ENCODE peak calls at places on chromosome 15, in four cellular contexts. One of them, this sample, is unnamed.

GRCh38 chr15:74330861-74331408 is 36.5 kb downstream of the CYP11A1 start:
- DNase-seq in right lobe of liver: no peak
- DNase-seq in astrocyte of the spinal cord: no peak
- DNase-seq in spleen: no peak
- DNase-seq in this sample: peak

GRCh38 chr15:71804226-71804625 is 6.1 kb upstream of the NR2E3 start:
- DNase-seq in right lobe of liver: no peak
- DNase-seq in spleen: no peak
- DNase-seq in astrocyte of the spinal cord: no peak
- DNase-seq in this sample: no peak

GRCh38 chr15:67836955-67837354 is 2.9 kb downstream of the RNU6-1 start:
- DNase-seq in spleen: peak
- DNase-seq in astrocyte of the spinal cord: no peak
- DNase-seq in right lobe of liver: no peak
- DNase-seq in this sample: no peak

GRCh38 chr15:41934843-41935242 is 37.5 kb downstream of the EHD4 start:
- DNase-seq in astrocyte of the spinal cord: peak
- DNase-seq in spleen: peak
- DNase-seq in right lobe of liver: no peak
- DNase-seq in this sample: no peak

GRCh38 chr15:25175033-25175788 is 220.4 kb downstream of the SNRPN start:
- DNase-seq in astrocyte of the spinal cord: no peak
- DNase-seq in spleen: peak
- DNase-seq in right lobe of liver: peak
- DNase-seq in this sample: peak

GRCh38 chr15:70306582-70306981 is 208.9 kb upstream of the TLE3 start:
- DNase-seq in astrocyte of the spinal cord: no peak
- DNase-seq in right lobe of liver: no peak
- DNase-seq in spleen: no peak
- DNase-seq in this sample: no peak

GRCh38 chr15:39427705-39428104 is 153.2 kb upstream of the THBS1 start:
- DNase-seq in right lobe of liver: no peak
- DNase-seq in astrocyte of the spinal cord: no peak
- DNase-seq in spleen: no peak
- DNase-seq in this sample: no peak

GRCh38 chr15:85116925-85117646 is 135.4 kb downstream of the PDE8A start:
- DNase-seq in astrocyte of the spinal cord: no peak
- DNase-seq in spleen: no peak
- DNase-seq in right lobe of liver: no peak
- DNase-seq in this sample: no peak

GRCh38 chr15:64224508-64224907 is 61.7 kb upstream of the PPIB start:
- DNase-seq in spleen: no peak
- DNase-seq in right lobe of liver: no peak
- DNase-seq in astrocyte of the spinal cord: peak
- DNase-seq in this sample: no peak

GRCh38 chr15:79193157-79193948 is 89.2 kb upstream of the ANKRD34C start:
- DNase-seq in spleen: no peak
- DNase-seq in astrocyte of the spinal cord: no peak
- DNase-seq in right lobe of liver: no peak
- DNase-seq in this sample: no peak

GRCh38 chr15:30878515-30878914 is 25.2 kb upstream of the FAN1 start:
- DNase-seq in spleen: no peak
- DNase-seq in right lobe of liver: no peak
- DNase-seq in astrocyte of the spinal cord: no peak
- DNase-seq in this sample: no peak

GRCh38 chr15:99504823-99505551 is 60.8 kb upstream of the MEF2A start:
- DNase-seq in spleen: peak
- DNase-seq in astrocyte of the spinal cord: peak
- DNase-seq in right lobe of liver: no peak
- DNase-seq in this sample: no peak

GRCh38 chr15:100663066-100663465 is 60.7 kb downstream of the ASB7 start:
- DNase-seq in spleen: no peak
- DNase-seq in astrocyte of the spinal cord: no peak
- DNase-seq in right lobe of liver: no peak
- DNase-seq in this sample: no peak

GRCh38 chr15:53359038-53359437 is 400.4 kb downstream of the WDR72 start:
- DNase-seq in right lobe of liver: no peak
- DNase-seq in astrocyte of the spinal cord: no peak
- DNase-seq in spleen: no peak
- DNase-seq in this sample: no peak

GRCh38 chr15:68027388-68027787 is 26.7 kb upstream of the PIAS1 start:
- DNase-seq in right lobe of liver: no peak
- DNase-seq in astrocyte of the spinal cord: no peak
- DNase-seq in spleen: no peak
- DNase-seq in this sample: no peak

GRCh38 chr15:58724471-58724870 is 25.0 kb downstream of the ADAM10 start:
- DNase-seq in right lobe of liver: no peak
- DNase-seq in astrocyte of the spinal cord: peak
- DNase-seq in spleen: no peak
- DNase-seq in this sample: no peak

GRCh38 chr15:93894438-93894837 is 336.9 kb upstream of the MCTP2 start:
- DNase-seq in right lobe of liver: no peak
- DNase-seq in astrocyte of the spinal cord: no peak
- DNase-seq in spleen: no peak
- DNase-seq in this sample: no peak

GRCh38 chr15:73683624-73684536 is at the start of gene CD276:
- DNase-seq in right lobe of liver: peak
- DNase-seq in astrocyte of the spinal cord: peak
- DNase-seq in spleen: peak
- DNase-seq in this sample: peak

GRCh38 chr15:91021516-91022074 is 799 bp downstream of the VPS33B start:
- DNase-seq in spleen: no peak
- DNase-seq in right lobe of liver: no peak
- DNase-seq in astrocyte of the spinal cord: peak
- DNase-seq in this sample: no peak

GRCh38 chr15:101204744-101205535 is 46.9 kb downstream of the CHSY1 start:
- DNase-seq in astrocyte of the spinal cord: peak
- DNase-seq in right lobe of liver: no peak
- DNase-seq in spleen: no peak
- DNase-seq in this sample: no peak

GRCh38 chr15:81118361-81118760 is 15.7 kb upstream of the CFAP161 start:
- DNase-seq in spleen: no peak
- DNase-seq in astrocyte of the spinal cord: no peak
- DNase-seq in right lobe of liver: no peak
- DNase-seq in this sample: no peak

GRCh38 chr15:101123222-101123910 is 128.5 kb downstream of the CHSY1 start:
- DNase-seq in astrocyte of the spinal cord: peak
- DNase-seq in right lobe of liver: no peak
- DNase-seq in spleen: peak
- DNase-seq in this sample: no peak

GRCh38 chr15:94972314-94972713 is 741.0 kb downstream of the MCTP2 start:
- DNase-seq in astrocyte of the spinal cord: peak
- DNase-seq in spleen: no peak
- DNase-seq in right lobe of liver: no peak
- DNase-seq in this sample: no peak

GRCh38 chr15:78338756-78339155 is 1.4 kb upstream of the CRABP1 start:
- DNase-seq in astrocyte of the spinal cord: no peak
- DNase-seq in right lobe of liver: no peak
- DNase-seq in spleen: peak
- DNase-seq in this sample: no peak

GRCh38 chr15:62844564-62845235 is 197.8 kb upstream of the TPM1 start:
- DNase-seq in spleen: no peak
- DNase-seq in astrocyte of the spinal cord: no peak
- DNase-seq in right lobe of liver: no peak
- DNase-seq in this sample: no peak
- TF ChIP-seq CTCF in spleen: no peak
- TF ChIP-seq CTCF in astrocyte of the spinal cord: no peak
- TF ChIP-seq CTCF in right lobe of liver: no peak
- TF ChIP-seq CTCF in this sample: no peak

DNA sequence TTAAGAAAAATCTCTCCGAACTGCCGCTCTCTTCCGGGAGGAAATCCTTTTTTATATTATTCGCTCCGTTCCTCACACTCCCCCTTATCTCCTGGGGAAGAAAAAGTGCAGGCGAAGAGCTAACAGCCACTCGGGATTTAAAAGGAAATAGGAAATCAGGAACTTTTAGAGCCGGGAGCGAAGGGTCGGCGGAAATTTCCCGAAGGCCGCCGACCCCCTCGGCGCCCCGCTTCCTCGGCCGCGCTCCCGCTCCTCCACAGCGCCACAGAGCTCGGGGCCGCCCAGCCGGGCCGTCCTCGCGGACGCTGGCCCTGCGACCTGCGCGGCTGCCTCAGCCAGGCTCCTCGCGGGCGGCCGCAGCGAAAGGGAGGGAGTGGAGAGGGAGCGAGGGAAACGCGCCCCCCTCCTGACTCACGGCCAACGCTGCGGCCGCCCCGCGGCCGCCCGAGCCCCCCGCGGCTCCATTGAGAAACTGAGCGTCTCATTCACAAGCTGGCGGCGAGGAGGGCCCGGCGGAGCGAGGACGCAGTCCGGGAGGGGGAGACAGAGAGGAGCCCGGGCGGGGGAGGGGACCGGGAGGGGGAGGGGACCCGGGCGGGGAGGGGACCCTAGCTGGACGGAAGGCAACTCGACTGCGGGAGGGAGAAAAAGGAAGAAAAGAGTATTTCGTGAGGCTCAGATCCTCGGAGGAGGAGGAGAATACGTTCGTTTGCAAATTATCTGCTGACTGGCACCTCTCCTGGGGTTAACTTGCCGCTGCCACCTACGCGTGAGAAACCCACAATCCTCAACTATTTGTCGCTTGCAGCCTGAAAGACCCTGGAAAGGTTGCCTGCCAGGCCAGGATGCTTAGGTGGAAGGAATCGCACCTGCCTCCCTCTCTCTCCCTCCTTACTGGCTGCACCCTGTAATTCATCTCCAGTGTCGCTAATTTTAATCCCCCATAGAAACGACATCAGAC is at the start of gene PTPN9:
- DNase-seq in astrocyte of the spinal cord: peak
- DNase-seq in right lobe of liver: peak
- DNase-seq in spleen: peak
- DNase-seq in this sample: no peak
- TF ChIP-seq CTCF in astrocyte of the spinal cord: peak
- TF ChIP-seq CTCF in right lobe of liver: peak
- TF ChIP-seq CTCF in spleen: no peak
- TF ChIP-seq CTCF in this sample: peak

DNA sequence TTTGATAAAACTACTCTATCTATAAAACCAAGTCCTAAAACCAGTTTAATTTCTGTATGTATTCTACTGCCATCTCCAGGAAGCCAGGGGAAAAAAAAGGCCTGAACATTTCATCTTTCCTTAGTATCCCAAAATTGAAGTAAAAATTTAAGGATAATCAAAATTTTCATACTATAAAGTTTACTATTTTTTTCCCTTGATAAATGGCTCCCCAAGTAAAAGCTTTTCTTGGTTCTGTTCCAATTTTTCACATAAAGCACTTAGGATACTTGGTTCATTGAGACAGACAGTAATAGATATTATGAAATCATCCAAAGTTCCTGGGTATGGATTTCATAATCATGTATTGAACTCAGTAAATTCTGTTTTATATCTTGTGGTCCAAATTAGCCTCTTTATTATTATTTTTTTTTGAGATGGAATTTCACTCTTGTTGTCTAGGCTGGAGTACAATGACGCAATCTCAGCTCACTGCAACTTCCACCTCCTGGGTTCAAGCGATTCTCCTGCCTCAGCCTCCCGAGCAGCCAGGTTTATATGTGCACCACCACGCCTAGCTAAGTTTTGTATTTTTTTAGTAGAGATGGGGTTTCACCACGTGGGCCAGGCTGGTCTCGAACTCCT is 34.5 kb downstream of the ICE2 start:
- DNase-seq in spleen: no peak
- DNase-seq in astrocyte of the spinal cord: peak
- DNase-seq in right lobe of liver: no peak
- DNase-seq in this sample: no peak
- TF ChIP-seq CTCF in spleen: peak
- TF ChIP-seq CTCF in astrocyte of the spinal cord: peak
- TF ChIP-seq CTCF in right lobe of liver: peak
- TF ChIP-seq CTCF in this sample: peak

GRCh38 chr15:35548435-35548834 is 2.5 kb upstream of the DPH6 start:
- DNase-seq in right lobe of liver: no peak
- DNase-seq in spleen: no peak
- DNase-seq in astrocyte of the spinal cord: no peak
- DNase-seq in this sample: no peak

GRCh38 chr15:35545825-35546580 is at the start of gene DPH6:
- DNase-seq in spleen: peak
- DNase-seq in astrocyte of the spinal cord: peak
- DNase-seq in right lobe of liver: peak
- DNase-seq in this sample: peak

GRCh38 chr15:35546581-35547381 is 816 bp upstream of the DPH6 start:
- DNase-seq in astrocyte of the spinal cord: no peak
- DNase-seq in right lobe of liver: no peak
- DNase-seq in spleen: no peak
- DNase-seq in this sample: no peak

GRCh38 chr15:35547775-35548364 is 1.9 kb upstream of the DPH6 start:
- DNase-seq in spleen: no peak
- DNase-seq in right lobe of liver: no peak
- DNase-seq in astrocyte of the spinal cord: no peak
- DNase-seq in this sample: no peak

GRCh38 chr15:35545316-35545824 is 595 bp downstream of the DPH6 start:
- DNase-seq in right lobe of liver: no peak
- DNase-seq in astrocyte of the spinal cord: peak
- DNase-seq in spleen: peak
- DNase-seq in this sample: no peak
- TF ChIP-seq CTCF in right lobe of liver: no peak
- TF ChIP-seq CTCF in astrocyte of the spinal cord: no peak
- TF ChIP-seq CTCF in spleen: no peak
- TF ChIP-seq CTCF in this sample: no peak

DNA sequence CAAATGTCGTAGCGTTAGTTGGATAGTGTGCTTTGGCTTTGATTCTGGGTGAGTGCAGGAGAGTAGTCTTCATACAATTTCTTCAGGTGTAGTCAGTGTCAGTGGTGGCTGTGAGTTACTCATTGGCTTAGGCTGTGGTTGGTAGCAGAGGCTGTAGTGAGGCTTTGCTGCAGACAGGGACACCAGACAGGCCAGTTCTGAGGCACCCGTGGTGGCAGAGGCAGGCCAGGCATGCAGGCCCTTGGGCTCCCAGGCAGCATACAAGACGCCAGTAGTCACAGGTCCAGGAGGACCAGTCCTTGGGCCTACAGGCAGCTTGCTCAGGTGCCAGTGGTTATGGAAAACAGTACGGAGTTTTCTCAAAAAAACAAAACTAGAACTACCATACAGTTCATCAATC is 61.3 kb downstream of the DMXL2 start:
- DNase-seq in astrocyte of the spinal cord: no peak
- DNase-seq in spleen: no peak
- DNase-seq in right lobe of liver: peak
- DNase-seq in this sample: no peak
- TF ChIP-seq CTCF in astrocyte of the spinal cord: no peak
- TF ChIP-seq CTCF in spleen: no peak
- TF ChIP-seq CTCF in right lobe of liver: no peak
- TF ChIP-seq CTCF in this sample: no peak